ENCODE peak calls at places on chromosome 22, in four cellular contexts. C is WTC11, I is H1, X is K562. P is an unnamed sample.

GRCh38 chr22:39735776-39736175 is 157.8 kb downstream of the ENTHD1 start:
- DNase-seq in X (no peak), I (peak; percentile 32), C (no peak), P (no peak)

GRCh38 chr22:41925783-41926460 is 684 bp downstream of the TNFRSF13C start:
- DNase-seq in X (peak; percentile 78), I (peak; percentile 95), C (peak; percentile 91), P (peak; percentile 70)

GRCh38 chr22:31556627-31557203 is 60.4 kb downstream of the SFI1 start:
- DNase-seq in C (no peak), X (peak; percentile 41), I (no peak), P (peak; percentile 46)

GRCh38 chr22:50209893-50210292 is 9.1 kb downstream of the SELENOO start:
- DNase-seq in I (peak; percentile 78), X (peak; percentile 72), C (peak; percentile 58), P (peak; percentile 87)

GRCh38 chr22:50635591-50635990 is 7.6 kb upstream of the ARSA start:
- DNase-seq in X (no peak), C (no peak), I (no peak), P (no peak)

GRCh38 chr22:19962246-19962908 is 20.8 kb upstream of the TXNRD2 start:
- DNase-seq in X (peak; percentile 96), C (peak; percentile 91), I (peak; percentile 86), P (peak; percentile 97)

GRCh38 chr22:35205956-35206355 is 51.3 kb upstream of the HMGXB4 start:
- DNase-seq in X (no peak), C (no peak), I (no peak), P (no peak)

GRCh38 chr22:41028841-41029240 is 63.6 kb upstream of the EP300 start:
- DNase-seq in C (no peak), X (no peak), I (no peak), P (no peak)

GRCh38 chr22:40507491-40507890 is 129.0 kb downstream of the MRTFA start:
- DNase-seq in X (no peak), I (no peak), C (no peak), P (no peak)

GRCh38 chr22:25748140-25748539 is 6.2 kb downstream of the MYO18B start:
- DNase-seq in I (no peak), X (no peak), C (no peak), P (no peak)

GRCh38 chr22:30408388-30409101 is 11.7 kb downstream of the SEC14L2 start:
- DNase-seq in I (no peak), C (no peak), X (peak; percentile 59), P (no peak)

GRCh38 chr22:17085277-17086091 is 684 bp downstream of the IL17RA start:
- DNase-seq in X (peak; percentile 28), C (peak; percentile 25), I (peak; percentile 61), P (no peak)

GRCh38 chr22:39303892-39304671 is 15.3 kb downstream of the RPL3 start:
- DNase-seq in I (no peak), X (no peak), C (no peak), P (no peak)

GRCh38 chr22:30665786-30666185 is 1.9 kb downstream of the DUSP18 start:
- DNase-seq in C (no peak), I (no peak), X (no peak), P (no peak)

GRCh38 chr22:22941831-22942510 is 54.4 kb downstream of the IGLL5 start:
- DNase-seq in X (no peak), C (peak; percentile 3), I (peak; percentile 34), P (no peak)

GRCh38 chr22:39184586-39185577 is 32.4 kb upstream of the CBX7 start:
- DNase-seq in X (no peak), I (no peak), C (no peak), P (no peak)

GRCh38 chr22:23578306-23578705 is 1.8 kb downstream of the IGLL1 start:
- DNase-seq in X (no peak), I (no peak), C (no peak), P (no peak)

GRCh38 chr22:49915610-49916009 is 2.6 kb downstream of the ALG12 start:
- DNase-seq in X (no peak), C (peak; percentile 46), I (no peak), P (no peak)

GRCh38 chr22:19900707-19901436 is 40.7 kb upstream of the COMT start:
- DNase-seq in C (no peak), X (no peak), I (no peak), P (no peak)

GRCh38 chr22:43473441-43473840 is 61.6 kb downstream of the MPPED1 start:
- DNase-seq in X (no peak), I (no peak), C (no peak), P (no peak)

GRCh38 chr22:24453853-24454252 is 26.5 kb downstream of the ADORA2A start:
- DNase-seq in C (no peak), I (no peak), X (no peak), P (no peak)

GRCh38 chr22:41387341-41387740 is 5.6 kb downstream of the TEF start:
- DNase-seq in I (no peak), X (no peak), C (no peak), P (no peak)

GRCh38 chr22:27075028-27075678 is 417.8 kb downstream of the MIAT start:
- DNase-seq in C (peak; percentile 45), I (peak; percentile 57), X (no peak), P (no peak)

GRCh38 chr22:31269892-31270574 is 22.3 kb downstream of the PIK3IP1 start:
- DNase-seq in I (no peak), C (peak; percentile 42), X (no peak), P (no peak)

GRCh38 chr22:26541167-26541819 is 29.0 kb upstream of the TFIP11 start:
- DNase-seq in C (no peak), X (no peak), I (no peak), P (no peak)

GRCh38 chr22:40449676-40450035 is 79.3 kb downstream of the SGSM3 start:
- DNase-seq in C (no peak), I (no peak), X (no peak), P (no peak)

GRCh38 chr22:23220485-23221350 is 40.4 kb downstream of the BCR start:
- DNase-seq in C (no peak), X (no peak), I (no peak), P (no peak)

GRCh38 chr22:21102659-21103267 is 57.0 kb downstream of the LRRC74B start:
- DNase-seq in C (peak; percentile 95), X (peak; percentile 98), I (peak; percentile 96), P (peak; percentile 88)
- TF ChIP-seq TEAD4 in C (no peak), X (peak; percentile 50), I (no peak), P (no peak)

DNA sequence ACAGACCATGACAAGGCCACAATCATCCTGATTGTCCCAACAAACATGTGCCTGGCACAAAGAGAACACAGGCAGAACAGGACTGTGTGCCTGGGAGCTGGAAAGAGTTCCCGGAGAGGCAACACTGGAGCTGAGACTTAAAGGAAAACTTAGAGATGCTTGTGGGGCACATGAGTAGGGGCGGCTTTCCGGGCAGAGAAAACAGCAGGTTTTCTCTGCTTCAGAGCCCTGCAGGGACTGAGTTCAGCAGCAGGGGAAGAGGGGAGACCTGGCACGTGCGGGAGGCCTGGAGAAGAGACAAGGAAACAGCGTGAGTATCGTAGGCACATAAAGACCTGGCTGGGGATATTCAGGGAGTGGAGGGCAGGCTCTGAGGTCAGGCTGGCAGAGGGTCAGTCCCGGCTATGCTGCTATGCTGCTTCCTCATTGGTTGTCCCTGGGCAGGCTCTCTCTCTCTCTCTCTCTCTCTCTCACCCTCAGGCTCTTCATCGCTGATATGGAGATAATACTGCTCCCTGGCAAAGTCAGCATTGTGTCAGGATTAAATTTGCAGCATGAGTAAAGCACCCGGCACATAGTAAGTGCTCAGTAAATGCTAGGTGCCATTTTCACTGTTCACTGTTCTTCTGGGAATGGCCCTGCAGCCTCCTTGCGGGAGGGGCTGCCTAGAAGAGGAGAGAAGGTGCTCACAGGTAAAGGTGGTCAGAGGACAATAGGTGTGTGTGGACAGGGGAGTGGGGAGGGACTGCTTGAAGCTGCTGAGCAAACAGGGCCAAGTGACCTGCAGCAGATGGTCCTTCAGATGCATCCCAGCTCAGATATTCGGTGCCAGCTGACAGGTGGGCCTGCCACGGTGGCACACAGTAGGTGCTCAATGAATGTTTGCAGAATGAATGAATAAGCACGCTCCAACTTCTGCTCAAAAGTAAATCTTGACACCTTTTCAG is 2.0 kb downstream of the KIAA0930 start:
- DNase-seq in X (no peak), I (no peak), C (no peak), P (peak; percentile 52)
- TF ChIP-seq USF2 in X (no peak), I (no peak), C (no peak), P (no peak)

GRCh38 chr22:21677606-21678443 is 12.0 kb downstream of the PPIL2 start:
- DNase-seq in I (no peak), X (no peak), C (no peak), P (no peak)
- TF ChIP-seq TEAD4 in I (no peak), X (no peak), C (no peak), P (no peak)

GRCh38 chr22:47164514-47165337 is 402.3 kb downstream of the TBC1D22A start:
- DNase-seq in X (no peak), I (no peak), C (no peak), P (no peak)
- TF ChIP-seq USF2 in X (no peak), I (no peak), C (no peak), P (no peak)

DNA sequence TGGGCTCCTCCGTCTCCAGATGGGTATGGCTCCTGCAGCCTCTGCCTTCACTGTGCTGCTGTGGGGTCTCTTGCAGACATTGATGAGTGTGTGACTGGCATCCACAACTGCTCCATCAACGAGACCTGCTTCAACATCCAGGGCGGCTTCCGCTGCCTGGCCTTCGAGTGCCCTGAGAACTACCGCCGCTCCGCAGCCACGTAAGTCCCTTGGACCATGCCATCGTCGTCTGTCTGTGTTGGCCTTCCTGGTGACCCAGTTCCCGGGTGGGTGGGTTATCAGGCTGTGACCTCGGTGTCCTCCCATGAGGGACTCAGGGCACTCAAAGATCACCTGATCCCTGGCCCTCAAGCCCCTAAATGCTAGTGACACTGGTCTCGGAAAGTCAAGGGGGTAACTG is 47.7 kb downstream of the FBLN1 start:
- DNase-seq in C (no peak), X (no peak), I (no peak), P (no peak)
- TF ChIP-seq TEAD4 in C (no peak), X (no peak), I (no peak), P (no peak)

DNA sequence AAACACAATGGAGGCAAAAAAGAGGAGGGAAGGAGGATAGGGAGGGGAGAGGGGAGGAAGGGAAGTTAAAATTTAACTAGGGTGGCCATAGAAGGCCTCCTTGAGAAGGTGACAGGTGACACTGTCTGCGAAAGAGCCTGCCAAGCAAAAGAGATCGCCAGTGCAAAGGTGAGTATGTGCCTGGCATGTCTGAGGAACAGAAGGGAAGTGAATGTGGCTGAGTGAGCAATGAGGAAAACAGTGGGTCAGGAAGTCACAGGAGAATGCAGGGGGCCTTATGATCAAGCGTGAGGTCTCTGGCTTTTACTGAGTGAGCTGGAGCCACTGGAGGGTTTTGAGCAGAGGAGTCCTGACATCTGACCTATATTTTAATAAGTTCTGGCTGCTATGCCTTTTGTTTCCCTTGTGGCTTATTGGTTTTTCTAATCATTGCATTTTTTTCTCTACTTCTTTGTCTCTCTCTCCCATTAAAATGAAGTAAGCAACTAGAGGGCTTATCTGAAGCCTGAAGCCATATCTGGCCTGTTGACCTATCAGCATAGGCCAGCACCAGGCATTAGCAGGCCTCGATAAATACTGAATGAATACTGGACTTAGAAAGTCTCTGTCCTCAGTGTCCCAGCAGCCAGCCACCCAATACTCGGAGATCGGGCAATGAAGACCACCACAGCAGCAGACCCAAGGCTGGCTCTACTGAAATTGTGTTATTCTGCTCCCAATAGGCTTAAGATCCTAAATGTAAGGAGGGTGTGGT is 5.6 kb downstream of the AP1B1 start:
- DNase-seq in X (peak; percentile 36), C (no peak), I (no peak), P (no peak)
- TF ChIP-seq USF2 in X (no peak), C (no peak), I (no peak), P (no peak)

GRCh38 chr22:33051960-33052839 is 6.0 kb downstream of the SYN3 start:
- DNase-seq in C (no peak), X (no peak), I (no peak), P (peak; percentile 33)
- TF ChIP-seq TEAD4 in C (no peak), X (no peak), I (no peak), P (no peak)

GRCh38 chr22:37566329-37566837 is 6.1 kb downstream of the CDC42EP1 start:
- DNase-seq in C (no peak), X (no peak), I (no peak), P (no peak)
- TF ChIP-seq USF2 in C (no peak), X (no peak), I (no peak), P (no peak)

P was measured in SK-N-SH.